ENCODE peak calls at places on chromosomes 6 and 20, in nine cellular contexts. Z, Y, O, V, K, B, L, N and G are unnamed samples.

GRCh38 chr6:21504790-21505189 is 88.8 kb upstream of the SOX4 start:
- DNase-seq in Z (no peak), Y (no peak), O (no peak), V (no peak), K (no peak), B (peak; percentile 84), L (no peak), N (no peak), G (no peak)

GRCh38 chr6:75770844-75771243 is 21.8 kb downstream of the MYO6 start:
- DNase-seq in Z (no peak), Y (no peak), O (no peak), V (no peak), K (no peak), B (no peak), L (no peak), N (no peak), G (no peak)

GRCh38 chr20:8303651-8304050 is 171.6 kb downstream of the PLCB1 start:
- DNase-seq in Z (no peak), Y (no peak), O (no peak), V (no peak), K (no peak), B (no peak), L (no peak), N (no peak), G (no peak)

GRCh38 chr6:24935323-24935722 is 437 bp downstream of the RIPOR2 start:
- DNase-seq in Z (no peak), Y (no peak), O (no peak), V (no peak), K (no peak), B (no peak), L (no peak), N (no peak), G (no peak)

GRCh38 chr20:35327074-35327976 is 35.1 kb upstream of the FAM83C start:
- DNase-seq in Z (no peak), Y (peak; percentile 58), O (no peak), V (no peak), K (no peak), B (no peak), L (no peak), N (no peak), G (no peak)

GRCh38 chr6:83853178-83853967 is at the start of gene RIPPLY2:
- DNase-seq in Z (no peak), Y (no peak), O (no peak), V (no peak), K (no peak), B (peak; percentile 14), L (no peak), N (no peak), G (no peak)

GRCh38 chr6:164108869-164109769 is 694.6 kb downstream of the QKI start:
- DNase-seq in Z (no peak), Y (no peak), O (no peak), V (no peak), K (no peak), B (no peak), L (no peak), N (no peak), G (no peak)

GRCh38 chr20:37901667-37902503 is 1.0 kb upstream of the VSTM2L start:
- DNase-seq in Z (no peak), Y (peak; percentile 53), O (no peak), V (peak; percentile 72), K (no peak), B (no peak), L (no peak), N (no peak), G (no peak)

GRCh38 chr6:110760589-110760988 is 54.7 kb downstream of the CDK19 start:
- DNase-seq in Z (no peak), Y (no peak), O (no peak), V (no peak), K (no peak), B (no peak), L (no peak), N (no peak), G (no peak)

GRCh38 chr6:53565886-53566285 is 21.0 kb upstream of the GCLC start:
- DNase-seq in Z (no peak), Y (no peak), O (no peak), V (no peak), K (no peak), B (no peak), L (no peak), N (no peak), G (no peak)

GRCh38 chr6:135693971-135694370 is 157.5 kb upstream of the PDE7B start:
- DNase-seq in Z (no peak), Y (no peak), O (no peak), V (no peak), K (no peak), B (no peak), L (no peak), N (no peak), G (no peak)

GRCh38 chr6:91144161-91144560 is 557.3 kb upstream of the MAP3K7 start:
- DNase-seq in Z (no peak), Y (no peak), O (no peak), V (no peak), K (no peak), B (no peak), L (no peak), N (no peak), G (no peak)

GRCh38 chr20:40913224-40913821 is 115.3 kb upstream of the TOP1 start:
- DNase-seq in Z (no peak), Y (no peak), O (no peak), V (no peak), K (no peak), B (no peak), L (no peak), N (no peak), G (no peak)

GRCh38 chr6:106223300-106223930 is 102.1 kb downstream of the ATG5 start:
- DNase-seq in Z (no peak), Y (peak; percentile 71), O (peak; percentile 51), V (peak; percentile 75), K (peak; percentile 16), B (no peak), L (peak; percentile 49), N (no peak), G (peak; percentile 25)

GRCh38 chr6:106141441-106142237 is 55.5 kb downstream of the PRDM1 start:
- DNase-seq in Z (no peak), Y (no peak), O (no peak), V (no peak), K (no peak), B (no peak), L (no peak), N (no peak), G (no peak)

GRCh38 chr6:45637611-45638257 is 260.0 kb upstream of the SUPT3H start:
- DNase-seq in Z (no peak), Y (no peak), O (no peak), V (no peak), K (no peak), B (no peak), L (no peak), N (no peak), G (no peak)

GRCh38 chr6:50030777-50031562 is 9.2 kb upstream of the DEFB110 start:
- DNase-seq in Z (no peak), Y (no peak), O (no peak), V (no peak), K (peak; percentile 67), B (no peak), L (no peak), N (no peak), G (peak; percentile 5)

GRCh38 chr6:109441069-109441816 is 719 bp downstream of the SMPD2 start:
- DNase-seq in Z (no peak), Y (peak; percentile 51), O (peak; percentile 37), V (no peak), K (no peak), B (peak; percentile 30), L (no peak), N (no peak), G (no peak)

GRCh38 chr6:142728910-142729481 is 216.0 kb downstream of the HIVEP2 start:
- DNase-seq in Z (no peak), Y (no peak), O (no peak), V (peak; percentile 93), K (no peak), B (no peak), L (no peak), N (no peak), G (no peak)

GRCh38 chr6:83417880-83418663 is 12.8 kb downstream of the ME1 start:
- DNase-seq in Z (no peak), Y (no peak), O (no peak), V (peak; percentile 37), K (no peak), B (no peak), L (no peak), N (no peak), G (no peak)

GRCh38 chr6:20497200-20497820 is 36.9 kb upstream of the CDKAL1 start:
- DNase-seq in Z (no peak), Y (no peak), O (no peak), V (peak; percentile 42), K (no peak), B (no peak), L (no peak), N (no peak), G (no peak)

GRCh38 chr20:23129891-23130621 is 43.9 kb upstream of the CD93 start:
- DNase-seq in Z (no peak), Y (no peak), O (no peak), V (no peak), K (no peak), B (no peak), L (no peak), N (peak; percentile 15), G (no peak)

GRCh38 chr6:106445508-106445878 is 85.0 kb downstream of the CRYBG1 start:
- DNase-seq in Z (no peak), Y (no peak), O (no peak), V (no peak), K (no peak), B (no peak), L (no peak), N (no peak), G (no peak)

GRCh38 chr6:144340541-144341371 is 55.6 kb downstream of the UTRN start:
- DNase-seq in Z (no peak), Y (no peak), O (no peak), V (no peak), K (no peak), B (no peak), L (no peak), N (no peak), G (no peak)

GRCh38 chr6:159067334-159067733 is 22.5 kb upstream of the TAGAP start:
- DNase-seq in Z (no peak), Y (no peak), O (no peak), V (no peak), K (no peak), B (no peak), L (no peak), N (no peak), G (no peak)

GRCh38 chr6:75409928-75410327 is 83.7 kb downstream of the FILIP1 start:
- DNase-seq in Z (no peak), Y (no peak), O (no peak), V (no peak), K (no peak), B (no peak), L (no peak), N (no peak), G (no peak)

GRCh38 chr20:34713194-34713943 is 9.2 kb downstream of the TP53INP2 start:
- DNase-seq in Z (no peak), Y (no peak), O (no peak), V (peak; percentile 100), K (no peak), B (no peak), L (no peak), N (no peak), G (no peak)

GRCh38 chr6:79913369-79913768 is 34.0 kb downstream of the ELOVL4 start:
- DNase-seq in Z (no peak), Y (no peak), O (no peak), V (no peak), K (no peak), B (no peak), L (no peak), N (no peak), G (no peak)

GRCh38 chr6:130520801-130521200 is 155.0 kb downstream of the TMEM200A start:
- DNase-seq in Z (no peak), Y (no peak), O (no peak), V (no peak), K (no peak), B (no peak), L (no peak), N (no peak), G (no peak)

GRCh38 chr6:68333444-68333843 is 301.6 kb upstream of the ADGRB3 start:
- DNase-seq in Z (no peak), Y (no peak), O (no peak), V (no peak), K (no peak), B (no peak), L (no peak), N (no peak), G (no peak)

GRCh38 chr6:4369616-4370015 is 234.2 kb upstream of the ECI2 start:
- DNase-seq in Z (no peak), Y (no peak), O (no peak), V (no peak), K (no peak), B (no peak), L (no peak), N (no peak), G (no peak)